ENCODE peak calls at places on chromosomes 1 and 21, in four cellular contexts. O, P, T and W are unnamed samples.

GRCh38 chr1:109790735-109791494 is 27.2 kb upstream of the EPS8L3 start:
- DNase-seq in O (peak; percentile 54), P (peak; percentile 39), T (no peak), W (peak; percentile 59)

GRCh38 chr1:51750218-51750617 is 128.3 kb downstream of the NRDC start:
- DNase-seq in O (peak; percentile 36), P (no peak), T (no peak), W (no peak)

GRCh38 chr1:76679534-76680152 is 187.6 kb upstream of the ST6GALNAC5 start:
- DNase-seq in O (no peak), P (no peak), T (no peak), W (no peak)

GRCh38 chr21:45140346-45140940 is 66.1 kb downstream of the ADARB1 start:
- DNase-seq in O (peak; percentile 95), P (peak; percentile 69), T (no peak), W (peak; percentile 93)

GRCh38 chr21:45080232-45080631 is 5.9 kb downstream of the ADARB1 start:
- DNase-seq in O (no peak), P (no peak), T (no peak), W (peak; percentile 17)

GRCh38 chr1:83546863-83547262 is 452.1 kb downstream of the TTLL7 start:
- DNase-seq in O (peak; percentile 80), P (no peak), T (no peak), W (peak; percentile 2)

GRCh38 chr1:246588322-246588721 is 22.1 kb downstream of the CNST start:
- DNase-seq in O (peak; percentile 65), P (no peak), T (no peak), W (no peak)

GRCh38 chr21:25708467-25709065 is 26.1 kb downstream of the ATP5PF start:
- DNase-seq in O (peak; percentile 74), P (no peak), T (no peak), W (peak; percentile 66)

GRCh38 chr1:116131866-116132605 is 20.8 kb downstream of the MAB21L3 start:
- DNase-seq in O (no peak), P (no peak), T (no peak), W (no peak)

GRCh38 chr1:117416546-117417117 is 49.4 kb downstream of the MAN1A2 start:
- DNase-seq in O (no peak), P (no peak), T (no peak), W (no peak)

GRCh38 chr1:59601032-59601431 is 213.7 kb upstream of the HOOK1 start:
- DNase-seq in O (peak; percentile 20), P (peak; percentile 37), T (peak; percentile 15), W (no peak)

GRCh38 chr1:212827377-212827776 is 20.1 kb downstream of the SPATA45 start:
- DNase-seq in O (no peak), P (no peak), T (no peak), W (no peak)

GRCh38 chr1:54230507-54231339 is 30.8 kb downstream of the MRPL37 start:
- DNase-seq in O (no peak), P (no peak), T (no peak), W (no peak)

GRCh38 chr1:111406325-111406768 is 21.2 kb downstream of the OVGP1 start:
- DNase-seq in O (peak; percentile 84), P (no peak), T (no peak), W (no peak)

GRCh38 chr1:221620437-221621384 is 121.2 kb downstream of the DUSP10 start:
- DNase-seq in O (peak; percentile 42), P (no peak), T (no peak), W (no peak)

GRCh38 chr21:16634522-16634914 is 878.3 kb upstream of the CXADR start:
- DNase-seq in O (no peak), P (no peak), T (no peak), W (no peak)

GRCh38 chr1:33634806-33635205 is 162.4 kb downstream of the ZSCAN20 start:
- DNase-seq in O (peak; percentile 31), P (peak; percentile 20), T (no peak), W (peak; percentile 18)

GRCh38 chr21:16287060-16287459 is 557.3 kb downstream of the USP25 start:
- DNase-seq in O (no peak), P (no peak), T (no peak), W (no peak)

GRCh38 chr1:19942088-19942487 is 18.7 kb upstream of the PLA2G2E start:
- DNase-seq in O (peak; percentile 15), P (no peak), T (no peak), W (no peak)

GRCh38 chr1:25522240-25522639 is 21.2 kb upstream of the LDLRAP1 start:
- DNase-seq in O (no peak), P (no peak), T (no peak), W (no peak)

GRCh38 chr1:8497196-8497878 is 179.4 kb downstream of the SLC45A1 start:
- DNase-seq in O (peak; percentile 80), P (no peak), T (no peak), W (peak; percentile 96)

GRCh38 chr1:24501371-24502167 is 1.1 kb upstream of the RCAN3 start:
- DNase-seq in O (no peak), P (no peak), T (no peak), W (peak; percentile 36)

GRCh38 chr1:59013276-59013927 is 229.6 kb upstream of the JUN start:
- DNase-seq in O (peak; percentile 71), P (peak; percentile 48), T (no peak), W (peak; percentile 86)

GRCh38 chr21:46661211-46661625 is 25.7 kb downstream of the PRMT2 start:
- DNase-seq in O (peak; percentile 83), P (peak; percentile 60), T (no peak), W (peak; percentile 86)

GRCh38 chr1:35650416-35650815 is 9.1 kb upstream of the PSMB2 start:
- DNase-seq in O (no peak), P (no peak), T (no peak), W (no peak)

GRCh38 chr1:205504311-205505075 is at the start of gene CDK18:
- DNase-seq in O (no peak), P (peak; percentile 89), T (peak; percentile 41), W (peak; percentile 29)

DNA sequence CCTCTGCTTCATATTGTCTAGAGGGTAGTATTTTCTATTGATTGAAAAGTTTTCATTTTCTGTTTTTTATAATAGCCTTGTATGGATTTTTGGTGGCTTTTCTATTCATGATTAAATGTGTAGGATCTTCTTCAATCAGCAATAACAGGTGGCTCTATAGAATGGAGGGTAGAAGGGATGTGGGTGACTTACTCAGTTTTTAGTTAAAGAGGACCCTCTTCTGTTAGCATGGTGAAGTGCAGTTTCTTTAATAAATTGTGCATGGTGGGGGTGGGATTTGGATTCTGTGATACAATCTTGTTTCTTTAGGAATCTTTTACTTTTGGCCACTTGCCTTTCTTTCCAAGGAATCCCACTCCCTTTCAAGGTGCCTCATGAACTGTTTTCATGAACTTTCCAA is 64.7 kb downstream of the SLC35A3 start:
- DNase-seq in O (peak; percentile 48), P (no peak), T (no peak), W (peak; percentile 49)
- TF ChIP-seq CTCF in O (peak; percentile 43), P (peak; percentile 17), T (no peak), W (peak; percentile 54)

GRCh38 chr1:234978397-234979291 is 150.0 kb downstream of the TOMM20 start:
- DNase-seq in O (peak; percentile 66), P (peak; percentile 53), T (no peak), W (peak; percentile 95)
- H3K4me3 ChIP-seq in O (no peak overlapping the region), P (peak overlapping the region; percentile 26), T (peak overlapping the region; percentile 12), W (no peak overlapping the region)

GRCh38 chr1:61049850-61050540 is 32.4 kb upstream of the NFIA start:
- DNase-seq in O (peak; percentile 88), P (peak; percentile 96), T (peak; percentile 80), W (peak; percentile 84)
- TF ChIP-seq CTCF in O (peak; percentile 96), P (peak; percentile 99), T (peak; percentile 98), W (peak; percentile 96)

GRCh38 chr1:167022384-167022783 is 33.3 kb downstream of the MAEL start:
- DNase-seq in O (no peak), P (no peak), T (no peak), W (no peak)
- H3K4me3 ChIP-seq in O (no peak overlapping the region), P (no peak overlapping the region), T (no peak overlapping the region), W (no peak overlapping the region)

GRCh38 chr1:154747841-154748766 is 122.0 kb downstream of the KCNN3 start:
- DNase-seq in O (no peak), P (peak; percentile 68), T (no peak), W (no peak)

GRCh38 chr1:154750681-154751665 is 119.1 kb downstream of the KCNN3 start:
- DNase-seq in O (no peak), P (no peak), T (no peak), W (no peak)

GRCh38 chr1:154747380-154747779 is 122.7 kb downstream of the KCNN3 start:
- DNase-seq in O (no peak), P (no peak), T (no peak), W (no peak)

GRCh38 chr1:154746620-154747299 is 123.3 kb downstream of the KCNN3 start:
- DNase-seq in O (no peak), P (no peak), T (no peak), W (no peak)

DNA sequence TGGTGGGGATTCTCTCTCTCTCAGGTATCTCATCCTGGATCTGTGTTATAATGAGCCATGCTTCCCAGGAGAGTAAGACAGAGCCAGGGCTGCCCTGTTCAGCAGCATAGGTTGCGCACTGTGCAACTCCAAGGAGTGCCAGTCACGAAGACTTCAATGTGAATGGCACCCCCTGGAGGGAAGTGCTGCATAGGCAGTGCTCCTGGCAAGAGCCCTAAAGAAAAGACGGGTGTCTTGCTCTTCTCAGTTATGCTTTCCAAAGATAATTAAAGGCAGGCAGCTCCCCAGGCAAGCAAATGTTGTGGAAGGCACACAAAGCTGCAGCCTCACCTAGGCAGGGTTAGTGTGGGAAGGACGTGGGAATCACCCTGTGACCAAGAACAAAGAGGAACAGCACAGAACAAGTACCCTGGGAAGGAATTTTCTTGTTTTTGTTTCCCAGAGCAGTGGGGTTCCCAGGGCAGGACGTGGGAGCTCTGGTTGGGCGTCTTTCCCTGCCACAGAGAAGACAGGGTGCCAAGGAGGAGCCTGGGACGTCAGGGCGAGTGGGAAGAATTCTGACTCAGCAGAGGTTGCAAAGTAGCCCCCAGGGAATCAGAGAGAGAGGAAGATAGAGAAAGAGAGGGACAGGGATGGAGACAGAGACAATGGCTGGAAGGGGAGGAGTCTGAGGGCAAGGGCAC is 120.9 kb downstream of the KCNN3 start:
- DNase-seq in O (peak; percentile 61), P (no peak), T (no peak), W (no peak)
- TF ChIP-seq CTCF in O (peak; percentile 37), P (peak; percentile 26), T (no peak), W (peak; percentile 41)

GRCh38 chr1:11314959-11315358 is 42.0 kb downstream of the UBIAD1 start:
- DNase-seq in O (peak; percentile 42), P (no peak), T (no peak), W (peak; percentile 6)

GRCh38 chr1:11311816-11312755 is 39.1 kb downstream of the UBIAD1 start:
- DNase-seq in O (no peak), P (no peak), T (no peak), W (no peak)

GRCh38 chr1:11320153-11320936 is 47.3 kb downstream of the UBIAD1 start:
- DNase-seq in O (no peak), P (no peak), T (no peak), W (no peak)

GRCh38 chr1:11318982-11319381 is 46.0 kb downstream of the UBIAD1 start:
- DNase-seq in O (no peak), P (no peak), T (no peak), W (no peak)

DNA sequence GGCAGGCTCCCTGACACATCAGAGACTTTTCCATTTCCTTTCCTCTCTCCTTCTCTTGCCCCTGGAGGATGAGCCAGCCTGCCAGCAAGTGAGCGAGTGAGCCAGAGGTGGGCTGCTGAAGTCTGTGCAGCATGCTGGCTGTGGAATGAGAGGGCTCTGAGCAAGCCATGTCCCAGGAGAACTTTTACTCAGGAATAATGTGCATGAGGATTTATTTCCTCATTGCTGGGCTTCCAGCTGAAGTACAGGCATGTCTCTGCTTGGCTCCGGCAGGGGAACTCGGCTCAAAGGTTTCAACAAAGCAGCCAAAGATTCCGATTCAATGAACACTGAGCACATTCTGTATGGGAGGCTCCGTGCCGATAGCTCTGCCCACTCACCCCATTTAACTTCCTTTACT is 43.7 kb downstream of the UBIAD1 start:
- DNase-seq in O (peak; percentile 73), P (no peak), T (no peak), W (no peak)
- H3K4me3 ChIP-seq in O (no peak overlapping the region), P (no peak overlapping the region), T (no peak overlapping the region), W (no peak overlapping the region)